ENCODE peak calls at places on chromosome 16, in seven cellular contexts. One of them, this sample, is unnamed.

GRCh38 chr16:67535201-67535600 is 6.6 kb downstream of the RIPOR1 start:
- DNase-seq in neural progenitor cell: no peak
- DNase-seq in lower leg skin: no peak
- DNase-seq in left lung: no peak
- DNase-seq in kidney: no peak
- DNase-seq in colonic mucosa: no peak
- DNase-seq in SK-N-SH: no peak
- DNase-seq in this sample: no peak

GRCh38 chr16:67305216-67306071 is 21.1 kb downstream of the KCTD19 start:
- DNase-seq in neural progenitor cell: no peak
- DNase-seq in lower leg skin: peak
- DNase-seq in left lung: no peak
- DNase-seq in kidney: no peak
- DNase-seq in colonic mucosa: no peak
- DNase-seq in SK-N-SH: peak
- DNase-seq in this sample: no peak

GRCh38 chr16:15739449-15739848 is 89.4 kb downstream of the NDE1 start:
- DNase-seq in neural progenitor cell: no peak
- DNase-seq in lower leg skin: no peak
- DNase-seq in left lung: no peak
- DNase-seq in kidney: no peak
- DNase-seq in colonic mucosa: no peak
- DNase-seq in SK-N-SH: no peak
- DNase-seq in this sample: no peak

GRCh38 chr16:22813946-22814325 is at the start of gene HS3ST2:
- DNase-seq in neural progenitor cell: peak
- DNase-seq in lower leg skin: peak
- DNase-seq in left lung: peak
- DNase-seq in kidney: peak
- DNase-seq in colonic mucosa: peak
- DNase-seq in SK-N-SH: peak
- DNase-seq in this sample: peak

GRCh38 chr16:66188786-66189725 is 177.4 kb upstream of the CDH5 start:
- DNase-seq in neural progenitor cell: peak
- DNase-seq in lower leg skin: no peak
- DNase-seq in left lung: no peak
- DNase-seq in kidney: peak
- DNase-seq in colonic mucosa: peak
- DNase-seq in SK-N-SH: no peak
- DNase-seq in this sample: peak

GRCh38 chr16:1152123-1152638 is 725 bp upstream of the CACNA1H start:
- DNase-seq in neural progenitor cell: peak
- DNase-seq in lower leg skin: no peak
- DNase-seq in left lung: no peak
- DNase-seq in kidney: no peak
- DNase-seq in colonic mucosa: no peak
- DNase-seq in SK-N-SH: no peak
- DNase-seq in this sample: peak

GRCh38 chr16:23333034-23333579 is 31.0 kb downstream of the SCNN1B start:
- DNase-seq in neural progenitor cell: no peak
- DNase-seq in lower leg skin: no peak
- DNase-seq in left lung: no peak
- DNase-seq in kidney: peak
- DNase-seq in colonic mucosa: no peak
- DNase-seq in SK-N-SH: no peak
- DNase-seq in this sample: no peak

GRCh38 chr16:66660422-66661209 is 35.9 kb downstream of the CMTM4 start:
- DNase-seq in neural progenitor cell: peak
- DNase-seq in lower leg skin: peak
- DNase-seq in left lung: peak
- DNase-seq in kidney: peak
- DNase-seq in colonic mucosa: peak
- DNase-seq in SK-N-SH: peak
- DNase-seq in this sample: peak

GRCh38 chr16:1458336-1458976 is 14.1 kb upstream of the CCDC154 start:
- DNase-seq in neural progenitor cell: no peak
- DNase-seq in lower leg skin: no peak
- DNase-seq in left lung: no peak
- DNase-seq in kidney: peak
- DNase-seq in colonic mucosa: no peak
- DNase-seq in SK-N-SH: no peak
- DNase-seq in this sample: no peak

GRCh38 chr16:84782841-84783240 is 36.9 kb upstream of the CRISPLD2 start:
- DNase-seq in neural progenitor cell: no peak
- DNase-seq in lower leg skin: no peak
- DNase-seq in left lung: no peak
- DNase-seq in kidney: no peak
- DNase-seq in colonic mucosa: no peak
- DNase-seq in SK-N-SH: no peak
- DNase-seq in this sample: no peak

GRCh38 chr16:982152-983043 is 828 bp downstream of the SOX8 start:
- DNase-seq in neural progenitor cell: peak
- DNase-seq in lower leg skin: no peak
- DNase-seq in left lung: no peak
- DNase-seq in kidney: no peak
- DNase-seq in colonic mucosa: no peak
- DNase-seq in SK-N-SH: peak
- DNase-seq in this sample: no peak

GRCh38 chr16:67237396-67238277 is 9.6 kb downstream of the FHOD1 start:
- DNase-seq in neural progenitor cell: no peak
- DNase-seq in lower leg skin: no peak
- DNase-seq in left lung: peak
- DNase-seq in kidney: peak
- DNase-seq in colonic mucosa: no peak
- DNase-seq in SK-N-SH: no peak
- DNase-seq in this sample: no peak

GRCh38 chr16:89168381-89169189 is 3.0 kb upstream of the CDH15 start:
- DNase-seq in neural progenitor cell: no peak
- DNase-seq in lower leg skin: no peak
- DNase-seq in left lung: no peak
- DNase-seq in kidney: peak
- DNase-seq in colonic mucosa: no peak
- DNase-seq in SK-N-SH: no peak
- DNase-seq in this sample: no peak

GRCh38 chr16:67195676-67196075 is 3.3 kb upstream of the ELMO3 start:
- DNase-seq in neural progenitor cell: no peak
- DNase-seq in lower leg skin: no peak
- DNase-seq in left lung: peak
- DNase-seq in kidney: no peak
- DNase-seq in colonic mucosa: no peak
- DNase-seq in SK-N-SH: no peak
- DNase-seq in this sample: no peak

GRCh38 chr16:79437764-79438728 is 162.5 kb downstream of the MAF start:
- DNase-seq in neural progenitor cell: peak
- DNase-seq in lower leg skin: no peak
- DNase-seq in left lung: no peak
- DNase-seq in kidney: no peak
- DNase-seq in colonic mucosa: no peak
- DNase-seq in SK-N-SH: peak
- DNase-seq in this sample: no peak

GRCh38 chr16:2280981-2281542 is 13.1 kb upstream of the RNPS1 start:
- DNase-seq in neural progenitor cell: no peak
- DNase-seq in lower leg skin: no peak
- DNase-seq in left lung: peak
- DNase-seq in kidney: no peak
- DNase-seq in colonic mucosa: no peak
- DNase-seq in SK-N-SH: no peak
- DNase-seq in this sample: no peak

GRCh38 chr16:9971907-9972306 is 210.3 kb downstream of the GRIN2A start:
- DNase-seq in neural progenitor cell: no peak
- DNase-seq in lower leg skin: no peak
- DNase-seq in left lung: no peak
- DNase-seq in kidney: no peak
- DNase-seq in colonic mucosa: no peak
- DNase-seq in SK-N-SH: no peak
- DNase-seq in this sample: no peak

GRCh38 chr16:49701867-49702494 is 153.9 kb downstream of the ZNF423 start:
- DNase-seq in neural progenitor cell: peak
- DNase-seq in lower leg skin: peak
- DNase-seq in left lung: no peak
- DNase-seq in kidney: no peak
- DNase-seq in colonic mucosa: peak
- DNase-seq in SK-N-SH: no peak
- DNase-seq in this sample: no peak

GRCh38 chr16:27048316-27048715 is 18.4 kb upstream of the C16orf82 start:
- DNase-seq in neural progenitor cell: no peak
- DNase-seq in lower leg skin: no peak
- DNase-seq in left lung: no peak
- DNase-seq in kidney: no peak
- DNase-seq in colonic mucosa: no peak
- DNase-seq in SK-N-SH: no peak
- DNase-seq in this sample: no peak

GRCh38 chr16:56353054-56353921 is 72.1 kb downstream of the AMFR start:
- DNase-seq in neural progenitor cell: no peak
- DNase-seq in lower leg skin: peak
- DNase-seq in left lung: peak
- DNase-seq in kidney: peak
- DNase-seq in colonic mucosa: no peak
- DNase-seq in SK-N-SH: no peak
- DNase-seq in this sample: no peak

GRCh38 chr16:49464877-49465504 is 91.4 kb downstream of the C16orf78 start:
- DNase-seq in neural progenitor cell: peak
- DNase-seq in lower leg skin: peak
- DNase-seq in left lung: peak
- DNase-seq in kidney: no peak
- DNase-seq in colonic mucosa: peak
- DNase-seq in SK-N-SH: peak
- DNase-seq in this sample: no peak

GRCh38 chr16:31201511-31202401 is 804 bp downstream of the PYCARD start:
- DNase-seq in neural progenitor cell: peak
- DNase-seq in lower leg skin: peak
- DNase-seq in left lung: peak
- DNase-seq in kidney: no peak
- DNase-seq in colonic mucosa: peak
- DNase-seq in SK-N-SH: peak
- DNase-seq in this sample: peak

GRCh38 chr16:2037115-2037514 is 10.4 kb downstream of the NHERF2 start:
- DNase-seq in neural progenitor cell: no peak
- DNase-seq in lower leg skin: no peak
- DNase-seq in left lung: peak
- DNase-seq in kidney: no peak
- DNase-seq in colonic mucosa: no peak
- DNase-seq in SK-N-SH: no peak
- DNase-seq in this sample: no peak

GRCh38 chr16:23323224-23324030 is 21.3 kb downstream of the SCNN1B start:
- DNase-seq in neural progenitor cell: no peak
- DNase-seq in lower leg skin: no peak
- DNase-seq in left lung: no peak
- DNase-seq in kidney: no peak
- DNase-seq in colonic mucosa: no peak
- DNase-seq in SK-N-SH: no peak
- DNase-seq in this sample: no peak

GRCh38 chr16:51154271-51155171 is 3.5 kb upstream of the SALL1 start:
- DNase-seq in neural progenitor cell: peak
- DNase-seq in lower leg skin: no peak
- DNase-seq in left lung: no peak
- DNase-seq in kidney: peak
- DNase-seq in colonic mucosa: no peak
- DNase-seq in SK-N-SH: peak
- DNase-seq in this sample: no peak

GRCh38 chr16:4538386-4539235 is at the start of gene CDIP1:
- DNase-seq in neural progenitor cell: peak
- DNase-seq in lower leg skin: peak
- DNase-seq in left lung: peak
- DNase-seq in kidney: peak
- DNase-seq in colonic mucosa: peak
- DNase-seq in SK-N-SH: peak
- DNase-seq in this sample: peak
- H3K4me3 ChIP-seq in neural progenitor cell: peak
- H3K4me3 ChIP-seq in lower leg skin: peak
- H3K4me3 ChIP-seq in left lung: peak
- H3K4me3 ChIP-seq in kidney: peak
- H3K4me3 ChIP-seq in colonic mucosa: peak
- H3K4me3 ChIP-seq in SK-N-SH: peak
- H3K4me3 ChIP-seq in this sample: peak

DNA sequence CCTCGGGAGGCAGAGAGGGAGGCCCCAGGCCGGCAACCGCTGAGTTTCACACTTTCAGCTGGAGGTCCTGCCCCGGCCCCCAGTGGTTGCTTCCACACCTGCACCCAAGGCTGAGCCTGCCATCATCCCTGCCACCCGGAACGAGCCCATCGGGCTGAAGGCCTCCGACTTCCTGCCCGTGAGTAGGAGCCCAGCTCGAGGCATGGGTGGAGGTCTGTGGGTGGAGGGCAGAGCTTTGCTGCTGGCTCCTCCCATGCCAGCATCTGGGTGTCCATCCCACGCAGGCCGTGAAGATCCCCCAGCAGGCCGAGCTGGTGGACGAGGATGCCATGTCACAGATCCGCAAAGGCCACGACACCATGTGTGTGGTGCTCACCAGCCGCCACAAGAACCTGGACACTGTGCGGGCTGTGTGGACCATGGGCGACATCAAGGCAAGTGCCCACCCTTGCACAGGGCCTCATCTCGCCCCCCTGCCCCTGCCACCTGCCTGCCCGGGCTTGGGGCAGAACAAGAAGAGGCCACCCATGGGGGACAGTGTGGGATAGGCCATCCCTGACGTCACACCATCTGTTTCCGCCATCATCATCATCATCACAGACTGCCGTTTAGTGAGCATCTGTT is 19.6 kb downstream of the KATNB1 start:
- DNase-seq in neural progenitor cell: no peak
- DNase-seq in lower leg skin: no peak
- DNase-seq in left lung: peak
- DNase-seq in kidney: peak
- DNase-seq in colonic mucosa: no peak
- DNase-seq in SK-N-SH: no peak
- DNase-seq in this sample: peak
- TF ChIP-seq CTCF in neural progenitor cell: no peak
- TF ChIP-seq CTCF in lower leg skin: no peak
- TF ChIP-seq CTCF in left lung: no peak
- TF ChIP-seq CTCF in kidney: no peak
- TF ChIP-seq CTCF in colonic mucosa: no peak
- TF ChIP-seq CTCF in SK-N-SH: peak
- TF ChIP-seq CTCF in this sample: no peak

GRCh38 chr16:77920984-77921383 is 101.4 kb upstream of the CLEC3A start:
- DNase-seq in neural progenitor cell: no peak
- DNase-seq in lower leg skin: peak
- DNase-seq in left lung: no peak
- DNase-seq in kidney: no peak
- DNase-seq in colonic mucosa: no peak
- DNase-seq in SK-N-SH: no peak
- DNase-seq in this sample: no peak
- H3K4me3 ChIP-seq in neural progenitor cell: no peak
- H3K4me3 ChIP-seq in lower leg skin: no peak
- H3K4me3 ChIP-seq in left lung: no peak
- H3K4me3 ChIP-seq in kidney: no peak
- H3K4me3 ChIP-seq in colonic mucosa: no peak
- H3K4me3 ChIP-seq in SK-N-SH: no peak
- H3K4me3 ChIP-seq in this sample: no peak

DNA sequence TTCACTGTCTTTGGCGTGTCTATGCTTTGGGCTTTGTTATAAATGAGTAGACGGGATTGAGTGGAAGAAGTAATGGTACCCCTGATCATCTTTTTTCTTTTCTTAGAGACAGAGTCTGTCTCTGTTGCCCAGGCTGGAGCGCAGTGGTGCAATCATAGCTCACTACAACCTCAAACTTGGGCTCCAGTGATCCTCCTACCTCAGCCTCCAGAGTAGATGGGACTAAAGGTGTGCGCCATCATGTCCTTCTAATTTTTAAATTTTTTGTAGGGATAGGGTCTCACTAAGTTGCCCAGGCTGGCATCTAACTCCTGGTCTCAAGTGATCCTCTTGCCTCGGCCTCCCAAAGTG is 14.9 kb upstream of the GPRC5B start:
- DNase-seq in neural progenitor cell: no peak
- DNase-seq in lower leg skin: no peak
- DNase-seq in left lung: no peak
- DNase-seq in kidney: no peak
- DNase-seq in colonic mucosa: no peak
- DNase-seq in SK-N-SH: no peak
- DNase-seq in this sample: no peak
- TF ChIP-seq CTCF in neural progenitor cell: no peak
- TF ChIP-seq CTCF in lower leg skin: no peak
- TF ChIP-seq CTCF in left lung: no peak
- TF ChIP-seq CTCF in kidney: no peak
- TF ChIP-seq CTCF in colonic mucosa: no peak
- TF ChIP-seq CTCF in SK-N-SH: no peak
- TF ChIP-seq CTCF in this sample: no peak